ENCODE peak calls at places on chromosomes 4 and X, in four cellular contexts. G is ovary, A is cardiac muscle cell, H is left ventricle myocardium inferior. E is an unnamed sample. For H3K9me3 and H3K4me1, the result is how much of the 10 kb centered on the place peaks cover.

GRCh38 chr4:120733968-120734367 is 188.6 kb downstream of the PRDM5 start:
- DNase-seq in A (no peak), H (no peak), G (no peak), E (no peak)

GRCh38 chr4:78889955-78890354 is 49.3 kb downstream of the PAQR3 start:
- DNase-seq in A (no peak), H (no peak), G (no peak), E (no peak)

GRCh38 chrX:140343226-140343873 is 161.5 kb downstream of the SOX3 start:
- DNase-seq in G (no peak), H (no peak), A (no peak), E (no peak)

GRCh38 chrX:7109838-7110793 is 37.4 kb upstream of the STS start:
- DNase-seq in A (no peak), H (no peak), G (no peak), E (no peak)

GRCh38 chr4:112290341-112290740 is 4.6 kb upstream of the TIFA start:
- DNase-seq in G (no peak), H (no peak), A (no peak), E (no peak)

GRCh38 chr4:54233128-54233696 is 4.1 kb downstream of the PDGFRA start:
- DNase-seq in H (peak), G (peak), A (peak), E (peak)

GRCh38 chr4:1204828-1205591 is 32.6 kb upstream of the SPON2 start:
- DNase-seq in G (no peak), A (no peak), H (no peak), E (peak)

GRCh38 chr4:26047795-26048194 is 133.8 kb downstream of the SMIM20 start:
- DNase-seq in H (no peak), A (no peak), G (no peak), E (no peak)

GRCh38 chr4:87498446-87498900 is 30.7 kb downstream of the SPARCL1 start:
- DNase-seq in H (no peak), A (no peak), G (no peak), E (no peak)

GRCh38 chr4:182449186-182449880 is 206.1 kb downstream of the TENM3 start:
- DNase-seq in A (no peak), H (no peak), G (no peak), E (no peak)
- H3K4me3 ChIP-seq in A (peak), H (peak), G (peak), E (peak)

DNA sequence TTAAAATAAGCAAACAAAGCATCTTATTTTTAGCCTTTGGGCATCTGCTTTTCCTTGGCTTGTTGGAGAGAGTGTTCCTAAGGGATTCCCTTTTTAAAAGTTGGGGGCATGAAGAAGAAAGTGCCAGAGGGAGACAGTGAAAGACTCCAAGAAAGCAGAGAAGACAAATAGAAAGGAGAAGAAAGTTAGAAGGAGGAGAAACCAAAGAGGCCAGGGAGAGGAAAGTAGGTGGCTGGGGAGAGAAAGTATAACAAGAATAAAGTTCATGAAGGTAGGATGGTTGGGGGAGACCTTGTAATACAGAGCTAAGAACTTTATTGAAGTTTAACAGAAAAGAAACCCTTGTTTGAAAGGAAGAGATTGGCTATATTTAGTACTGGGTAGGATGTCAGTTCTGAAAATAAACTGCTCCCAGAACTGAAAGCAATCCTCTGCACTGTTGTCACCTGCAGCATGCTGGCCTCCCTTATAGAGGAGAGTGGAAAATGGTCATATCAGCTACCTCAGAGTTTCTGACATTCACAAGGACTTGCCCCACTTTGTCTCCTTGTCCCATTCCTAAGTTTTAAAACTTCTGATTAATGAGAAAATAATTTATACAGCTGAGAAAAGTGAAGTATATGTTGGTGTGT is 125.3 kb upstream of the VAMP7 start:
- DNase-seq in H (no peak), G (no peak), A (no peak), E (no peak)
- H3K9me3 ChIP-seq in H (under half), G (under half), A (under half), E (under half)

GRCh38 chrX:115946059-115946458 is 224.5 kb upstream of the AGTR2 start:
- DNase-seq in A (no peak), H (no peak), G (no peak), E (no peak)
- H3K4me1 ChIP-seq in A (under half), H (under half), G (under half), E (under half)

GRCh38 chrX:40154853-40155616 is 57.3 kb upstream of the BCOR start:
- DNase-seq in H (peak), A (peak), G (peak), E (peak)

GRCh38 chrX:40157228-40158035 is 59.7 kb upstream of the BCOR start:
- DNase-seq in G (no peak), H (no peak), A (no peak), E (no peak)

GRCh38 chrX:40154229-40154852 is 56.6 kb upstream of the BCOR start:
- DNase-seq in H (peak), G (peak), A (peak), E (no peak)

GRCh38 chrX:40156472-40157227 is 58.9 kb upstream of the BCOR start:
- DNase-seq in G (peak), H (no peak), A (no peak), E (no peak)

DNA sequence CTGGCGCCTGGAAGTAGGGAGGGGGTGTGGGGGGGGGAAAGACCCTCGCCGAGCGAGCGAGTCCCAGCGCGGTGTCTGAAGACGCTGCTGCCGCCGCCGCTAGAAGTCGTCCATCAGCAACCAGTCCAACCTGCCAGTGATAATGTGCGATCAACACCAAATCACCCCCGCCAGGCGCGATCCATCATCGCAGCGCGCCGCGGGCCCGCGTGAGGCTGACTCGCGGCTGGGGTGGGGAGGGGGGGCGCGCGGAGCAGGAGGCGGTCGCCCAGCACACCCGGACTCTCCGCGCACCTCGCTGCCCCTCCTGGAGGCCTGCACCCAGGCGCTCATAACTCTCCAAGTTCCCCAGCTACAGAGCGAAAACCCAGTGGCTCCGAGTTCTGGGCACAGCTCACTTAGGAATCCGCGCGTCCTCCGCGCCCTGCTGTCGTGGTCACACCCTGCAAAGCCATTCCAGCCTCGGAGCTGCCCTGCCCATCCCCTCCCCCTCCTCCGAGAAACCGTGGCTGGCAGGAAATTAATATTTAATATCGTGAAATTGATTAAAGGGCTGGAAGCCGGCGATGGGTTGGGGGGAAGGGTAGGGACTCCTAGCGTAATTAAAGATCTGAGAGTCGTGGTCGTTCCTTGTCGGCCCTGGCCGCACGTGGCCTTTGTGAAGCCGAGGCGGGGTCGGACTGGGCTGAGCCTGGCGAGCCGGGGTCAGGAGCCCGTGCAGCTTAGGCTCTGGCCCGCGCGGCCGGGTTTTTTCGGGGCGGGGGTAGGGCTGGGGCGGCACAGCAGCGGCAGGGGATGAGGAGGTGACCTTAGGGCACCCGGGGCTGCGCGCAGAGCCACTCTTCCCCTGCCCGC is 58.1 kb upstream of the BCOR start:
- DNase-seq in H (no peak), G (peak), A (no peak), E (no peak)
- H3K4me3 ChIP-seq in H (peak), G (peak), A (peak), E (peak)

DNA sequence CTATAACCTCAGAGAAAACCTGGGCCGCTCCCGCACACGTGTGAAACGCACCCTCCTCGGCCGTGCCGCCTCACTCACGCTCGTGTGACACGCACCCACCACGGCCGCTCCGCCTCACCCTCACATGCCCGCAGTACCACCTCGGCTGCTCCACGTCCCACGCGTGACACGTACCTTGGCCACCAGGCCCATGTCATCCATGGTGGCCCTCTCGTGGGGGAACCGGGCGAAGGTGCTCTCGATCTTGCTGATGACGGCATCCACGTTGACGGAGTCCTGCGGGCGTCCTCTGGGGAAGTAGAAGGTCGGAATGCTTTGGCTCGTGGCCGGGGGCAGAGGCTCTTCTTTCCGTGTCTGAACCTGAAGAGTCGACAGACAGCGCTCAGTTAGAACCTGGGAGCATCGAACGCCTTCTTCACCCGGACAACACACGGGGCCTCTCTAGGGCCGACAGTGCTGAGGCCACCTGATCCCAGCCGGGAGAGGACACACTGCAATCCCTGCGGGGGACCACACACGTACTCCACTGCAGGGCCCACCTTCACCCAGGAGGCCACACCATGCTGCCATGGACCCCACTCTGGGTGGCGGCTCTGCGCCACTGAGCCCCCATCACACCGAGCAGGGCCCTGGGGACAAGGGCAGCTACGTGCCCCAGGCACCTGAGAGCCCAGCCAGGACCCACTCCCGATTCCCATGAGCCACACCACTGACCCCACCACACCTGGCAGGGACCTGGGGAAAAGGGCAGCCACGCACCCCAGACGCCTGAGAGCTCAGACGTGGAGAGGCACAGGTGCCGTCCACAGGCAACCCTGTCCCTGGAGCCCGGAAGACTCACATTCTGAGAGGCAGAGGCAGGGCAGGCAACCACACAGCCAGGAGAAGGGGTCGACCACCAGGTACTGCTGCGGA is 25.2 kb downstream of the PPP2R3B start:
- DNase-seq in H (no peak), A (no peak), G (no peak), E (no peak)
- H3K9me3 ChIP-seq in H (under half), A (under half), G (under half), E (under half)

DNA sequence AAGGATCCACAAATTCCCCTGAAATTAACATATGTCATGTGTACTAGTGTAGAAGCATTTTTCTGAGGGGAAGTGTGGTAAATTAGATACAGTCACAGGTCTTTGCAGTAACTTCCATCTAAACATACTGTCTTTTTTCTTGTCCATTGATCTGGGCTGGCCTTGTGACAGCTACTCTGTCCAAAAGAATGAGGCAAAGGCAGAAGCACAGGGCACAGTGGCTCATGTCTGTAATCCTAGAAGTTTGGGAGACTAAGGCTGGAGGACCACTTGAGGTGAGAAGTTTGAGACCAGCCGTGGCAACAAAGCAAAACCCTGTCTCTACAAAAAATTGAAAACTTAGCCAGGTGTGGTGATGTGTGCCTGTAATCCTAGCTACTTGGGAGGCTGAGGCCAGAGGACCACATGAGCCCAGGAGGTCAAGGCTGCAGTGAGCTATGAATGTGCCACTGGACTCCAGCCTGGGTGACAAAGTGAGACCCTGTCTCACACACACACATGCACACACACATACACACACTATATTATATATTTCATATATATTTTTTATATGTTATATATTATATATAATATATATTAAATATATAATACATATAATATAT is 47.6 kb downstream of the HAND2 start:
- DNase-seq in H (no peak), A (no peak), G (no peak), E (no peak)
- H3K4me1 ChIP-seq in H (under half), A (under half), G (under half), E (under half)

GRCh38 chrX:12877386-12877785 is 10.5 kb downstream of the TLR7 start:
- DNase-seq in H (no peak), A (no peak), G (no peak), E (no peak)
- H3K4me3 ChIP-seq in H (no peak), A (no peak), G (no peak), E (no peak)

GRCh38 chr4:33696066-33696465 is 2548.2 kb downstream of the ARAP2 start:
- DNase-seq in A (peak), H (no peak), G (no peak), E (no peak)
- H3K9me3 ChIP-seq in A (under half), H (under half), G (under half), E (under half)

GRCh38 chrX:40166582-40166981 is 68.8 kb upstream of the BCOR start:
- DNase-seq in G (peak), A (no peak), H (no peak), E (no peak)

GRCh38 chrX:40168183-40169015 is 70.6 kb upstream of the BCOR start:
- DNase-seq in G (no peak), A (no peak), H (no peak), E (no peak)

GRCh38 chrX:40165861-40166260 is 68.1 kb upstream of the BCOR start:
- DNase-seq in G (no peak), A (no peak), H (no peak), E (no peak)

GRCh38 chrX:40169193-40170086 is 71.7 kb upstream of the BCOR start:
- DNase-seq in H (no peak), A (peak), G (peak), E (peak)

DNA sequence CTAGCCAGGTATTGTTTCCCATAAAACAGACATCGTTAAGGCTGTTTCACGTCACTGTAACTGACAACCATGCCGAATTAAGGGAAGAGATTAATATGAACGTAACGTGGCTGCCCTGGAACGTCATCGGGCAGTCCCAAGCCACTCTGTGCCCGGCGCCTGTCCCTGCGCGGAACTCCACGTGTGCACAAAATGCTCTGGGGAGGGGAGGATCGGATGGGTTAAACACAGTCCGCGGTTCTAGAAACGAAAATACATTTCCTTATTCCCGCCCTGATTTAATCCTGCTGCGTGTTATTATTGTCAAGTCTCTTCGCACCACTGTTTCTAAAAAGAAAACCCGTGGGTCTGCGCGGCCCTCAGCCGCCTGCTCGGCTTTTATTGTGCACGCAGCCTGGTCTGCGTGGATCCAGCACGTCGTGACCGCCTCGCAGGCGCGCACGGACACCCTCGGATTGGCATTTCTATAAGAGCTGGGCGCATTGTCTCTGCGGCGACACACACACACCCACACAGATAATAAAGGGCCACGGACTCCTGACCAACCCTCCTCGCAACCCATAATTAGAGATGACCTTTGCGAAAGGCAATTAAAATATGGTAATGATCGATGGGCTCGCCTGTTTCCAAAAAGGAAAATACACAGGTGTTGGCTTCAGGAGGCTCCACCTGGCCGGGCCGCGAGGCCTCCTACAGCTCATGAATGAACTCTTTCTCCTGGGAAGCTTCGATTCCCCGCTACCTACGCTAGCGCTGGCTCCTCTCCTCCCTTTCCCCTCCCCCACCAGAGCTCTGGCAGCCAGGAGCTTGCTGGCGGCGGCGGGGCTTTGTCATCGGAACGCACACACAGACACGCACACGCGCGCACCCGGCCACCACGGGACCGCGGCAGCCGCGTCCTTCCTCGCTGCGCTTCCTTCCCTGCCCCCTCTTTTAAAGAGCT is 69.8 kb upstream of the BCOR start:
- DNase-seq in H (no peak), G (peak), A (no peak), E (no peak)
- H3K4me1 ChIP-seq in H (under half), G (under half), A (half or more), E (under half)

DNA sequence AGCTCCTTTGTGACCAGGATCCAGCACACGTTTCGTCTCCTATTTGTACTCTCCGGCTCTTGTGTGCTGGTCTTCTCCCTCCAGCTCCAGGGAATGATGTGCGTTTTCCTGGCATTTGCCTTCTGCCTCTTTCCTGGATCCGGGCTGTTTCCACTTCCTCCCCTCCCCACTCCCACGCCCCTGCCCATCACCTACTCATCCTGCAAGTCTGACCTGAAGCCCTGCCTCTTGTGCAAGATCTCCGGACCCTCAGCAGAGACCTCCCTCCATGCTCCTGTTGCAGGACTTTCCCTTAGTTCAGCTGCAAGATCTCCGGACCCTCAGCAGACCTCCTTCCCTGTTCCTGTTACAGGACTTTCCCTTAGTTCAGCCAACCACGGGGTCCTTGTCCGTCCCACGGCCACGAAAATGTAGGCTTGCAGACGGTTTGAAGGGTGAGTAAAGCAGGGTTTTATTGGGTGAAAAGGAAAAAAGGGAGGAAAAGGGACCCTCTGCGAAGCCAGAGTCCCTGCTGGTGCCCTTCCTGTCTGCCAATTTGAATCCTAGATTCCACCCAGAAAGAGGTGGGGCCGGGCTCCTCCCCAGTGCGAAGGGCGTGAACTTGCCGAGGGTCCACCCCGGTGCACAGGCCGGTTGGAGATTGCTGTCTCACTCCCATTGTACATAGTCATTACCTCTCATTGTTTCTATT is 74.4 kb upstream of the IRF2 start:
- DNase-seq in G (no peak), H (peak), A (no peak), E (peak)
- H3K4me3 ChIP-seq in G (no peak), H (peak), A (no peak), E (peak)